ENCODE peak calls at places on chromosome 4, in five cellular contexts. One of them, this sample, is unnamed.

GRCh38 chr4:150078041-150078995 is at the start of gene DCLK2:
- DNase-seq in PC-9: no peak
- DNase-seq in hippocampal formation: peak
- DNase-seq in esophagus squamous epithelium: no peak
- DNase-seq in RKO: peak
- DNase-seq in this sample: peak

GRCh38 chr4:115090483-115091075 is 22.8 kb downstream of the NDST4 start:
- DNase-seq in PC-9: no peak
- DNase-seq in hippocampal formation: no peak
- DNase-seq in esophagus squamous epithelium: no peak
- DNase-seq in RKO: peak
- DNase-seq in this sample: peak

GRCh38 chr4:107853444-107854325 is 29.0 kb downstream of the SGMS2 start:
- DNase-seq in PC-9: peak
- DNase-seq in hippocampal formation: no peak
- DNase-seq in esophagus squamous epithelium: no peak
- DNase-seq in RKO: no peak
- DNase-seq in this sample: no peak

GRCh38 chr4:124060261-124060918 is 652.1 kb downstream of the ANKRD50 start:
- DNase-seq in PC-9: peak
- DNase-seq in hippocampal formation: peak
- DNase-seq in esophagus squamous epithelium: no peak
- DNase-seq in RKO: no peak
- DNase-seq in this sample: no peak

GRCh38 chr4:59655996-59656395 is 1544.1 kb upstream of the ADGRL3 start:
- DNase-seq in PC-9: no peak
- DNase-seq in hippocampal formation: no peak
- DNase-seq in esophagus squamous epithelium: no peak
- DNase-seq in RKO: no peak
- DNase-seq in this sample: no peak

GRCh38 chr4:7101692-7102515 is 34.0 kb upstream of the GRPEL1 start:
- DNase-seq in PC-9: peak
- DNase-seq in hippocampal formation: peak
- DNase-seq in esophagus squamous epithelium: no peak
- DNase-seq in RKO: peak
- DNase-seq in this sample: peak

GRCh38 chr4:109077486-109077885 is 225.0 kb downstream of the COL25A1 start:
- DNase-seq in PC-9: no peak
- DNase-seq in hippocampal formation: no peak
- DNase-seq in esophagus squamous epithelium: no peak
- DNase-seq in RKO: no peak
- DNase-seq in this sample: no peak

GRCh38 chr4:87732033-87732770 is 67.2 kb upstream of the IBSP start:
- DNase-seq in PC-9: no peak
- DNase-seq in hippocampal formation: no peak
- DNase-seq in esophagus squamous epithelium: no peak
- DNase-seq in RKO: peak
- DNase-seq in this sample: no peak

GRCh38 chr4:153927546-153927945 is 138.7 kb upstream of the SFRP2 start:
- DNase-seq in PC-9: no peak
- DNase-seq in hippocampal formation: no peak
- DNase-seq in esophagus squamous epithelium: no peak
- DNase-seq in RKO: no peak
- DNase-seq in this sample: no peak

GRCh38 chr4:17787315-17787714 is 5.9 kb upstream of the FAM184B start:
- DNase-seq in PC-9: no peak
- DNase-seq in hippocampal formation: no peak
- DNase-seq in esophagus squamous epithelium: no peak
- DNase-seq in RKO: peak
- DNase-seq in this sample: peak

GRCh38 chr4:88043586-88044340 is 36.3 kb downstream of the PKD2 start:
- DNase-seq in PC-9: no peak
- DNase-seq in hippocampal formation: no peak
- DNase-seq in esophagus squamous epithelium: no peak
- DNase-seq in RKO: no peak
- DNase-seq in this sample: no peak

GRCh38 chr4:41160010-41160789 is 54.1 kb downstream of the APBB2 start:
- DNase-seq in PC-9: peak
- DNase-seq in hippocampal formation: no peak
- DNase-seq in esophagus squamous epithelium: no peak
- DNase-seq in RKO: no peak
- DNase-seq in this sample: peak

GRCh38 chr4:20773144-20773997 is 73.1 kb downstream of the PACRGL start:
- DNase-seq in PC-9: no peak
- DNase-seq in hippocampal formation: peak
- DNase-seq in esophagus squamous epithelium: no peak
- DNase-seq in RKO: peak
- DNase-seq in this sample: peak

GRCh38 chr4:108466936-108467902 is 153.2 kb upstream of the RPL34 start:
- DNase-seq in PC-9: no peak
- DNase-seq in hippocampal formation: no peak
- DNase-seq in esophagus squamous epithelium: no peak
- DNase-seq in RKO: peak
- DNase-seq in this sample: peak

GRCh38 chr4:164508126-164508525 is 245.8 kb upstream of the SMIM31 start:
- DNase-seq in PC-9: no peak
- DNase-seq in hippocampal formation: no peak
- DNase-seq in esophagus squamous epithelium: no peak
- DNase-seq in RKO: no peak
- DNase-seq in this sample: no peak

GRCh38 chr4:13920901-13921300 is 293.4 kb upstream of the BOD1L1 start:
- DNase-seq in PC-9: peak
- DNase-seq in hippocampal formation: no peak
- DNase-seq in esophagus squamous epithelium: no peak
- DNase-seq in RKO: peak
- DNase-seq in this sample: peak

GRCh38 chr4:1396806-1397455 is 9.3 kb downstream of the NKX1-1 start:
- DNase-seq in PC-9: no peak
- DNase-seq in hippocampal formation: no peak
- DNase-seq in esophagus squamous epithelium: no peak
- DNase-seq in RKO: no peak
- DNase-seq in this sample: no peak

GRCh38 chr4:173231916-173232315 is 63.3 kb downstream of the GALNT7 start:
- DNase-seq in PC-9: no peak
- DNase-seq in hippocampal formation: peak
- DNase-seq in esophagus squamous epithelium: no peak
- DNase-seq in RKO: peak
- DNase-seq in this sample: peak

GRCh38 chr4:47475411-47475810 is 9.7 kb upstream of the ATP10D start:
- DNase-seq in PC-9: no peak
- DNase-seq in hippocampal formation: no peak
- DNase-seq in esophagus squamous epithelium: no peak
- DNase-seq in RKO: no peak
- DNase-seq in this sample: no peak

GRCh38 chr4:67566335-67566734 is 7.8 kb downstream of the STAP1 start:
- DNase-seq in PC-9: no peak
- DNase-seq in hippocampal formation: no peak
- DNase-seq in esophagus squamous epithelium: no peak
- DNase-seq in RKO: no peak
- DNase-seq in this sample: no peak

GRCh38 chr4:1098311-1098925 is 14.9 kb downstream of the RNF212 start:
- DNase-seq in PC-9: no peak
- DNase-seq in hippocampal formation: no peak
- DNase-seq in esophagus squamous epithelium: no peak
- DNase-seq in RKO: no peak
- DNase-seq in this sample: no peak

GRCh38 chr4:56099378-56099786 is 150.6 kb downstream of the CEP135 start:
- DNase-seq in PC-9: no peak
- DNase-seq in hippocampal formation: peak
- DNase-seq in esophagus squamous epithelium: no peak
- DNase-seq in RKO: no peak
- DNase-seq in this sample: no peak

GRCh38 chr4:13922873-13923645 is 295.5 kb upstream of the BOD1L1 start:
- DNase-seq in PC-9: no peak
- DNase-seq in hippocampal formation: no peak
- DNase-seq in esophagus squamous epithelium: no peak
- DNase-seq in RKO: no peak
- DNase-seq in this sample: no peak

GRCh38 chr4:99052902-99053301 is 35.7 kb downstream of the ADH5 start:
- DNase-seq in PC-9: no peak
- DNase-seq in hippocampal formation: no peak
- DNase-seq in esophagus squamous epithelium: no peak
- DNase-seq in RKO: no peak
- DNase-seq in this sample: no peak

GRCh38 chr4:19309365-19309764 is 942.3 kb upstream of the SLIT2 start:
- DNase-seq in PC-9: no peak
- DNase-seq in hippocampal formation: no peak
- DNase-seq in esophagus squamous epithelium: no peak
- DNase-seq in RKO: peak
- DNase-seq in this sample: peak

GRCh38 chr4:122612540-122612939 is 8.3 kb downstream of the IL21 start:
- DNase-seq in PC-9: peak
- DNase-seq in hippocampal formation: no peak
- DNase-seq in esophagus squamous epithelium: no peak
- DNase-seq in RKO: no peak
- DNase-seq in this sample: peak

GRCh38 chr4:181475781-181476180 is 767.4 kb upstream of the TENM3 start:
- DNase-seq in PC-9: no peak
- DNase-seq in hippocampal formation: no peak
- DNase-seq in esophagus squamous epithelium: no peak
- DNase-seq in RKO: no peak
- DNase-seq in this sample: no peak

GRCh38 chr4:159010563-159011260 is 92.2 kb upstream of the RAPGEF2 start:
- DNase-seq in PC-9: peak
- DNase-seq in hippocampal formation: peak
- DNase-seq in esophagus squamous epithelium: no peak
- DNase-seq in RKO: no peak
- DNase-seq in this sample: peak

GRCh38 chr4:54382623-54383022 is 153.5 kb downstream of the PDGFRA start:
- DNase-seq in PC-9: no peak
- DNase-seq in hippocampal formation: no peak
- DNase-seq in esophagus squamous epithelium: no peak
- DNase-seq in RKO: no peak
- DNase-seq in this sample: no peak

GRCh38 chr4:101349346-101350064 is 2.2 kb upstream of the PPP3CA start:
- DNase-seq in PC-9: peak
- DNase-seq in hippocampal formation: no peak
- DNase-seq in esophagus squamous epithelium: no peak
- DNase-seq in RKO: no peak
- DNase-seq in this sample: peak

GRCh38 chr4:15194520-15194919 is 192.2 kb downstream of the CPEB2 start:
- DNase-seq in PC-9: no peak
- DNase-seq in hippocampal formation: no peak
- DNase-seq in esophagus squamous epithelium: no peak
- DNase-seq in RKO: no peak
- DNase-seq in this sample: no peak

This sample was measured in RWPE1.